ENCODE peak calls at places on chromosomes 7 and 10, in four cellular contexts. M is IMR-90, G is mesendoderm, O is H1. E is an unnamed sample.

GRCh38 chr10:91587710-91588638 is 44.9 kb downstream of the PPP1R3C start:
- DNase-seq in M (peak; percentile 83), G (no peak), O (no peak), E (no peak)

GRCh38 chr7:34011017-34011680 is 105.8 kb downstream of the BMPER start:
- DNase-seq in M (peak; percentile 48), G (no peak), O (no peak), E (no peak)

GRCh38 chr10:117086545-117086944 is 51.5 kb downstream of the VAX1 start:
- DNase-seq in M (no peak), G (no peak), O (no peak), E (no peak)

GRCh38 chr10:76244061-76244686 is 812.8 kb downstream of the LRMDA start:
- DNase-seq in M (no peak), G (no peak), O (no peak), E (no peak)

GRCh38 chr10:101284171-101285092 is 55.2 kb upstream of the LBX1 start:
- DNase-seq in M (no peak), G (no peak), O (peak; percentile 70), E (no peak)

GRCh38 chr7:116236020-116236630 is 25.8 kb downstream of the TES start:
- DNase-seq in M (peak; percentile 65), G (peak; percentile 38), O (no peak), E (no peak)

GRCh38 chr10:120953897-120954296 is 102.7 kb downstream of the WDR11 start:
- DNase-seq in M (no peak), G (peak; percentile 52), O (no peak), E (no peak)

GRCh38 chr10:122802282-122802681 is 43.4 kb downstream of the CUZD1 start:
- DNase-seq in M (no peak), G (no peak), O (no peak), E (no peak)

GRCh38 chr7:47336178-47337020 is 245.5 kb downstream of the TNS3 start:
- DNase-seq in M (peak; percentile 81), G (no peak), O (no peak), E (no peak)

GRCh38 chr10:98205351-98205750 is 62.6 kb downstream of the LOXL4 start:
- DNase-seq in M (no peak), G (no peak), O (no peak), E (no peak)

GRCh38 chr10:49444349-49444748 is 48.5 kb upstream of the DRGX start:
- DNase-seq in M (no peak), G (no peak), O (no peak), E (no peak)

GRCh38 chr7:127252736-127253288 is at the start of gene GRM8:
- DNase-seq in M (peak; percentile 22), G (peak; percentile 85), O (peak; percentile 84), E (peak; percentile 89)

GRCh38 chr7:976901-977325 is 1.6 kb upstream of the COX19 start:
- DNase-seq in M (no peak), G (no peak), O (no peak), E (no peak)

GRCh38 chr7:47453093-47454056 is 128.5 kb downstream of the TNS3 start:
- DNase-seq in M (peak; percentile 98), G (peak; percentile 16), O (no peak), E (no peak)

GRCh38 chr7:2710901-2711551 is 23.0 kb downstream of the AMZ1 start:
- DNase-seq in M (peak; percentile 32), G (no peak), O (no peak), E (no peak)

GRCh38 chr7:128745706-128746105 is 6.5 kb downstream of the CALU start:
- DNase-seq in M (no peak), G (no peak), O (no peak), E (no peak)

GRCh38 chr7:80207501-80207900 is 72.9 kb downstream of the GNAI1 start:
- DNase-seq in M (no peak), G (no peak), O (no peak), E (no peak)

GRCh38 chr10:61855771-61856170 is 45.7 kb upstream of the ARID5B start:
- DNase-seq in M (no peak), G (no peak), O (no peak), E (no peak)

GRCh38 chr10:79021331-79021907 is 47.3 kb upstream of the ZMIZ1 start:
- DNase-seq in M (no peak), G (no peak), O (no peak), E (no peak)

GRCh38 chr10:81564143-81564542 is 310.9 kb upstream of the NRG3 start:
- DNase-seq in M (no peak), G (no peak), O (no peak), E (no peak)

GRCh38 chr7:55690-56248 is 136.6 kb upstream of the FAM20C start:
- DNase-seq in M (no peak), G (peak; percentile 86), O (peak; percentile 45), E (no peak)

GRCh38 chr10:62317257-62317656 is 48.6 kb upstream of the RTKN2 start:
- DNase-seq in M (no peak), G (no peak), O (no peak), E (no peak)

GRCh38 chr10:124389613-124390361 is 28.9 kb downstream of the OAT start:
- DNase-seq in M (no peak), G (no peak), O (no peak), E (no peak)

GRCh38 chr7:20330797-20331230 is at the start of gene ITGB8:
- DNase-seq in M (no peak), G (no peak), O (peak; percentile 81), E (peak; percentile 69)

GRCh38 chr10:61781969-61782403 is 119.3 kb downstream of the CABCOCO1 start:
- DNase-seq in M (peak; percentile 11), G (no peak), O (no peak), E (no peak)

GRCh38 chr10:33559105-33559504 is 224.6 kb upstream of the NRP1 start:
- DNase-seq in M (peak; percentile 79), G (no peak), O (no peak), E (no peak)

GRCh38 chr7:96605045-96605716 is 104.5 kb downstream of the SEM1 start:
- DNase-seq in M (no peak), G (no peak), O (no peak), E (no peak)

GRCh38 chr10:104243567-104243966 is 11.1 kb upstream of the GSTO1 start:
- DNase-seq in M (no peak), G (no peak), O (no peak), E (no peak)

GRCh38 chr10:100864981-100865380 is 47.8 kb upstream of the SLF2 start:
- DNase-seq in M (no peak), G (no peak), O (no peak), E (no peak)

GRCh38 chr7:151678227-151678604 is 158.5 kb upstream of the RHEB start:
- DNase-seq in M (no peak), G (no peak), O (no peak), E (no peak)

GRCh38 chr10:79184141-79184625 is 115.4 kb downstream of the ZMIZ1 start:
- DNase-seq in M (peak; percentile 84), G (peak; percentile 85), O (no peak), E (peak; percentile 60)

GRCh38 chr7:75660566-75661215 is 78.0 kb downstream of the HIP1 start:
- DNase-seq in M (no peak), G (no peak), O (no peak), E (no peak)

GRCh38 chr7:154442939-154443338 is 390.7 kb downstream of the DPP6 start:
- DNase-seq in M (no peak), G (no peak), O (no peak), E (no peak)

GRCh38 chr10:22410394-22410793 is 65.1 kb downstream of the SPAG6 start:
- DNase-seq in M (no peak), G (no peak), O (no peak), E (no peak)

GRCh38 chr10:22415072-22415471 is 69.8 kb downstream of the SPAG6 start:
- DNase-seq in M (no peak), G (no peak), O (no peak), E (no peak)

GRCh38 chr10:22414146-22414545 is 68.8 kb downstream of the SPAG6 start:
- DNase-seq in M (no peak), G (no peak), O (no peak), E (no peak)

GRCh38 chr10:22410846-22411245 is 65.5 kb downstream of the SPAG6 start:
- DNase-seq in M (no peak), G (no peak), O (no peak), E (no peak)
- H2BK15ac ChIP-seq in M (no peak overlapping the region), G (no peak overlapping the region), O (no peak overlapping the region), E (no peak overlapping the region)

GRCh38 chr7:131012477-131013031 is 278.5 kb upstream of the KLF14 start:
- DNase-seq in M (no peak), G (no peak), O (no peak), E (no peak)

GRCh38 chr7:131010714-131011436 is 276.9 kb upstream of the KLF14 start:
- DNase-seq in M (peak; percentile 63), G (no peak), O (no peak), E (no peak)

GRCh38 chr7:131011976-131012375 is 278.0 kb upstream of the KLF14 start:
- DNase-seq in M (peak; percentile 89), G (no peak), O (no peak), E (no peak)

GRCh38 chr7:131010029-131010705 is 276.2 kb upstream of the KLF14 start:
- DNase-seq in M (no peak), G (no peak), O (no peak), E (no peak)

DNA sequence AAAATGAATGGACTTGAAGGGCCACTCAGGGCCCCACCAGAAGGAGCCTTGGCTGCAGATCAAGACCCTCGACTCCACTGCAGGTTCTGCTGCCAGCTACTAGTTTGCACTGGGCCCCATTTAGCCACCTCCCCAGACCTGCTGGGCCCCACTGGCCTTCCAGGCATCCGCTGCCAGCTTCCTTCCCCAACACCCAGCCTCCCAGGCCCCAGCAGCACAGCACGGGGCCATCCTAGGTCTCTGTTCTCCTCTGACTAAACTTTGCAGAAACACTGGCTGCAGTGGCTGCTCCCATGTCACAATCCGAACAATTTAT is 277.4 kb upstream of the KLF14 start:
- DNase-seq in M (no peak), G (no peak), O (no peak), E (no peak)
- H3K4me1 ChIP-seq in M (peaks cover 40% of the 10 kb centered on the region), G (peaks cover 2% of the 10 kb centered on the region), O (peaks cover 2% of the 10 kb centered on the region), E (peaks cover 3% of the 10 kb centered on the region)

DNA sequence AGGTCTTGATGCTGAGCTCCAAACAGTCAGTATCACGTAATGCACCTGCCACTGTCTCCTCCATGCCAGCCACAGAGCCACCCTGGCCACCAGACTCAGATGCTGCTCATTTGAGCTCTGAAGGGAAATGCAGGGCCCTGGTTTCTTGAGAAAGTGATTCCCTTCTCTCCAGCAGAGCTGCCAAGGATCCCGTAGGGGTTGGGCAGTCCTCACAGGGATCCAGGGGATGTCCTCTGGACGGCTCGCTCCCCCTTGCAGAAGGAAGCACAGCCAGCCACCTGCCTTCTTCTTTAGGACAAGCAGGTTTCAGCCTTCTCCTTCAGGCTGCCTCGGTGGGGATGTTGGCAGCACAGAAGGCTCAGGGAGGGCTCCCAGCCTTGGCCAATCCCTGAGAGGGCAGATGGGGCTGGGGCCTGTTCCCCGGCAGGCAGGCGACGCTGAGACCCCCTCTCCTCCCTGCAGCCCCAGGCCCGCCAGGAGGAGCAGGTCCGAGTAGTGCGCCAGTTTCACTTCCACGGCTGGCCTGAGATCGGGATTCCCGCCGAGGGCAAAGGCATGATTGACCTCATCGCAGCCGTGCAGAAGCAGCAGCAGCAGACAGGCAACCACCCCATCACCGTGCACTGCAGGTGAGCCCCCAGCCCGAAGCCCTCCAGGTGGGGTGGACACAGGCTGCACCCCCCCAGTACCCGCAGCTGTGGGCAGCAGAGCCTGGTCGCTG is 48.9 kb downstream of the MKI67 start:
- DNase-seq in M (no peak), G (no peak), O (no peak), E (peak; percentile 12)
- H3K56ac ChIP-seq in M (no peak overlapping the region), G (no peak overlapping the region), O (no peak overlapping the region), E (no peak overlapping the region)

DNA sequence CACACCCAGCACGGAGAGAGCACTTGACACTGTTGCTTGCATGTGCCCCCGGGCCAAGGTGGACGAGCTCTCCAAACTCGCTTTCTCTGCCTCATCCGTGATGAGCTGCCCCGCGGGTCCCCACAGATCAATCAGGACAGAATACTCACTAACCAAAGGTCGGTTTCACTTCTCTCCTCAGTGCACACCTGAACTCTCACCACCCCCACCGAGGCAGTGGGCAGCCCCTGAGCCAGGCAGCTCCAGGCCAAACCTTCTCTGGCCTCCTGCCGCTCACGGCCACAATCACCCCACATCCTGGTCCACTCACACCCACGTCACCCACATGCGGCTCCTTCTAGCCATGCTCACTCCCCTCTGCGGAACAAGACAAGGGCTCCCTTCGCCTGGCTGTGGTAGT is 443.9 kb downstream of the DNAJB6 start:
- DNase-seq in M (no peak), G (no peak), O (no peak), E (no peak)
- H2BK15ac ChIP-seq in M (no peak overlapping the region), G (no peak overlapping the region), O (peak overlapping the region; percentile 92), E (no peak overlapping the region)

E was measured in H9.